ENCODE peak calls at places on chromosomes 6 and 20, in ten cellular contexts. One of them, this sample, is unnamed.

GRCh38 chr6:15663057-15663638 is 320 bp upstream of the DTNBP1 start:
- DNase-seq in AG04450: peak; percentile 11
- DNase-seq in colonic mucosa: no peak
- DNase-seq in endothelial cell of umbilical vein: peak; percentile 79
- DNase-seq in left ventricle myocardium inferior: no peak
- DNase-seq in upper lobe of right lung: no peak
- DNase-seq in esophagus muscularis mucosa: no peak
- DNase-seq in left lung: no peak
- DNase-seq in HFF-Myc: peak; percentile 7
- DNase-seq in psoas muscle: no peak
- DNase-seq in this sample: no peak

GRCh38 chr6:85404497-85405174 is 45.2 kb upstream of the NT5E start:
- DNase-seq in endothelial cell of umbilical vein: peak; percentile 93
- DNase-seq in colonic mucosa: peak; percentile 77
- DNase-seq in psoas muscle: no peak
- DNase-seq in upper lobe of right lung: no peak
- DNase-seq in AG04450: peak; percentile 79
- DNase-seq in left lung: no peak
- DNase-seq in HFF-Myc: peak; percentile 72
- DNase-seq in left ventricle myocardium inferior: no peak
- DNase-seq in esophagus muscularis mucosa: no peak
- DNase-seq in this sample: no peak

GRCh38 chr6:44396968-44397367 is 9.5 kb downstream of the CDC5L start:
- DNase-seq in left lung: no peak
- DNase-seq in HFF-Myc: no peak
- DNase-seq in psoas muscle: no peak
- DNase-seq in colonic mucosa: no peak
- DNase-seq in left ventricle myocardium inferior: no peak
- DNase-seq in AG04450: no peak
- DNase-seq in upper lobe of right lung: no peak
- DNase-seq in endothelial cell of umbilical vein: no peak
- DNase-seq in esophagus muscularis mucosa: no peak
- DNase-seq in this sample: no peak

GRCh38 chr6:15023448-15023847 is 222.4 kb upstream of the JARID2 start:
- DNase-seq in AG04450: no peak
- DNase-seq in endothelial cell of umbilical vein: no peak
- DNase-seq in colonic mucosa: no peak
- DNase-seq in HFF-Myc: no peak
- DNase-seq in psoas muscle: no peak
- DNase-seq in left ventricle myocardium inferior: no peak
- DNase-seq in esophagus muscularis mucosa: no peak
- DNase-seq in upper lobe of right lung: no peak
- DNase-seq in left lung: no peak
- DNase-seq in this sample: no peak

GRCh38 chr20:24446811-24447210 is 22.6 kb upstream of the SYNDIG1 start:
- DNase-seq in left ventricle myocardium inferior: no peak
- DNase-seq in esophagus muscularis mucosa: no peak
- DNase-seq in psoas muscle: no peak
- DNase-seq in HFF-Myc: no peak
- DNase-seq in colonic mucosa: no peak
- DNase-seq in AG04450: no peak
- DNase-seq in endothelial cell of umbilical vein: no peak
- DNase-seq in upper lobe of right lung: no peak
- DNase-seq in left lung: no peak
- DNase-seq in this sample: no peak

GRCh38 chr6:26355366-26355765 is 9.6 kb upstream of the BTN3A2 start:
- DNase-seq in esophagus muscularis mucosa: no peak
- DNase-seq in left ventricle myocardium inferior: no peak
- DNase-seq in colonic mucosa: no peak
- DNase-seq in upper lobe of right lung: no peak
- DNase-seq in endothelial cell of umbilical vein: no peak
- DNase-seq in HFF-Myc: no peak
- DNase-seq in AG04450: no peak
- DNase-seq in left lung: no peak
- DNase-seq in psoas muscle: no peak
- DNase-seq in this sample: no peak

GRCh38 chr6:127458817-127459216 is 372 bp downstream of the KIAA0408 start:
- DNase-seq in HFF-Myc: no peak
- DNase-seq in left ventricle myocardium inferior: no peak
- DNase-seq in esophagus muscularis mucosa: no peak
- DNase-seq in endothelial cell of umbilical vein: no peak
- DNase-seq in AG04450: no peak
- DNase-seq in colonic mucosa: no peak
- DNase-seq in upper lobe of right lung: no peak
- DNase-seq in left lung: no peak
- DNase-seq in psoas muscle: peak; percentile 34
- DNase-seq in this sample: no peak

GRCh38 chr6:74931567-74931966 is 274.3 kb downstream of the COL12A1 start:
- DNase-seq in endothelial cell of umbilical vein: no peak
- DNase-seq in AG04450: peak; percentile 47
- DNase-seq in upper lobe of right lung: no peak
- DNase-seq in psoas muscle: no peak
- DNase-seq in esophagus muscularis mucosa: no peak
- DNase-seq in left lung: no peak
- DNase-seq in HFF-Myc: peak; percentile 50
- DNase-seq in colonic mucosa: no peak
- DNase-seq in left ventricle myocardium inferior: no peak
- DNase-seq in this sample: no peak

GRCh38 chr6:82072113-82072512 is 175.4 kb downstream of the IBTK start:
- DNase-seq in esophagus muscularis mucosa: no peak
- DNase-seq in left lung: no peak
- DNase-seq in AG04450: no peak
- DNase-seq in HFF-Myc: no peak
- DNase-seq in psoas muscle: no peak
- DNase-seq in upper lobe of right lung: no peak
- DNase-seq in left ventricle myocardium inferior: no peak
- DNase-seq in colonic mucosa: no peak
- DNase-seq in endothelial cell of umbilical vein: no peak
- DNase-seq in this sample: no peak

GRCh38 chr6:42405025-42405424 is 46.7 kb downstream of the TRERF1 start:
- DNase-seq in colonic mucosa: no peak
- DNase-seq in left lung: no peak
- DNase-seq in psoas muscle: no peak
- DNase-seq in left ventricle myocardium inferior: no peak
- DNase-seq in upper lobe of right lung: no peak
- DNase-seq in esophagus muscularis mucosa: no peak
- DNase-seq in HFF-Myc: peak; percentile 26
- DNase-seq in AG04450: peak; percentile 49
- DNase-seq in endothelial cell of umbilical vein: no peak
- DNase-seq in this sample: no peak

GRCh38 chr6:139777202-139777970 is 402.9 kb upstream of the CITED2 start:
- DNase-seq in left ventricle myocardium inferior: no peak
- DNase-seq in endothelial cell of umbilical vein: no peak
- DNase-seq in HFF-Myc: no peak
- DNase-seq in colonic mucosa: no peak
- DNase-seq in upper lobe of right lung: no peak
- DNase-seq in AG04450: no peak
- DNase-seq in left lung: no peak
- DNase-seq in psoas muscle: no peak
- DNase-seq in esophagus muscularis mucosa: no peak
- DNase-seq in this sample: no peak

GRCh38 chr6:167290786-167291622 is at the start of gene UNC93A:
- DNase-seq in upper lobe of right lung: no peak
- DNase-seq in endothelial cell of umbilical vein: no peak
- DNase-seq in left lung: no peak
- DNase-seq in HFF-Myc: no peak
- DNase-seq in psoas muscle: no peak
- DNase-seq in AG04450: no peak
- DNase-seq in esophagus muscularis mucosa: no peak
- DNase-seq in left ventricle myocardium inferior: no peak
- DNase-seq in colonic mucosa: no peak
- DNase-seq in this sample: no peak

GRCh38 chr6:4320860-4321259 is 185.5 kb upstream of the ECI2 start:
- DNase-seq in esophagus muscularis mucosa: no peak
- DNase-seq in upper lobe of right lung: no peak
- DNase-seq in endothelial cell of umbilical vein: peak; percentile 90
- DNase-seq in left ventricle myocardium inferior: no peak
- DNase-seq in left lung: no peak
- DNase-seq in HFF-Myc: peak; percentile 77
- DNase-seq in colonic mucosa: no peak
- DNase-seq in AG04450: peak; percentile 65
- DNase-seq in psoas muscle: no peak
- DNase-seq in this sample: no peak

GRCh38 chr6:90406957-90407356 is 110.3 kb upstream of the BACH2 start:
- DNase-seq in upper lobe of right lung: no peak
- DNase-seq in esophagus muscularis mucosa: no peak
- DNase-seq in colonic mucosa: no peak
- DNase-seq in psoas muscle: no peak
- DNase-seq in endothelial cell of umbilical vein: no peak
- DNase-seq in AG04450: no peak
- DNase-seq in HFF-Myc: no peak
- DNase-seq in left lung: no peak
- DNase-seq in left ventricle myocardium inferior: no peak
- DNase-seq in this sample: no peak

GRCh38 chr6:150211700-150212615 is 69.1 kb downstream of the PPP1R14C start:
- DNase-seq in psoas muscle: no peak
- DNase-seq in left lung: no peak
- DNase-seq in AG04450: no peak
- DNase-seq in HFF-Myc: peak; percentile 67
- DNase-seq in endothelial cell of umbilical vein: no peak
- DNase-seq in left ventricle myocardium inferior: no peak
- DNase-seq in esophagus muscularis mucosa: no peak
- DNase-seq in colonic mucosa: no peak
- DNase-seq in upper lobe of right lung: no peak
- DNase-seq in this sample: no peak

DNA sequence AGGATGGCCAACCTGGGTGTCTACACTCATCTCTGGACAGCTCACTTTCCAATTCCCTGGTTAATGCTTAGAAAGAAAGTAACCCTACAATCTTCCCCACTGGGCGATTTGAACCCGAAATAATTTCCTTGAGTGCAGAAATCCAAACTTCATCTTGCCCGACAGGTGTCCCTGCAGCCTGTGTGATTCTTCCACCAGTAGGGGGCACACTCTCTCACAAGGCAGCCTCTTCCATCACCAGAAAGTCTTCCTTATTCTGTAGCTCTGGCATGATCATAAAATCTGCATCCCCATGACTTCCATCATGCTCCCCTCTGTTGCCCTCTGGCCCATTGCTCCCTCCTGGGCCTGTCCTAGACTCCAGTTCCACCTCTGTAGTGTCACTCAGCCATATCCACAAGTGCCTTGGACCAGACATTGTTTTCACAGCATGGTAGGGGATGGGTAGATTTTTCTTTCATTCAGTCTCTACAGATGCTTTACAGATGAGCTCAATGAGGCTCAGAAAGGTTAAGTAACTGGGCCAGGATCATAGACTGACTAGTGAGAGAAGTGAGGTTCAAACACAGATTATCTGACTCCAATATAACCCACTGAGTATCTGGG is 170.4 kb upstream of the SPTLC3 start:
- DNase-seq in upper lobe of right lung: no peak
- DNase-seq in colonic mucosa: no peak
- DNase-seq in left ventricle myocardium inferior: no peak
- DNase-seq in AG04450: no peak
- DNase-seq in left lung: no peak
- DNase-seq in psoas muscle: no peak
- DNase-seq in HFF-Myc: no peak
- DNase-seq in esophagus muscularis mucosa: no peak
- DNase-seq in endothelial cell of umbilical vein: no peak
- DNase-seq in this sample: no peak
- TF ChIP-seq CTCF in upper lobe of right lung: peak; percentile 8
- TF ChIP-seq CTCF in colonic mucosa: no peak
- TF ChIP-seq CTCF in left ventricle myocardium inferior: peak; percentile 29
- TF ChIP-seq CTCF in AG04450: peak; percentile 6
- TF ChIP-seq CTCF in left lung: peak; percentile 20
- TF ChIP-seq CTCF in psoas muscle: no peak
- TF ChIP-seq CTCF in HFF-Myc: peak; percentile 9
- TF ChIP-seq CTCF in esophagus muscularis mucosa: peak; percentile 4
- TF ChIP-seq CTCF in endothelial cell of umbilical vein: no peak
- TF ChIP-seq CTCF in this sample: peak; percentile 40

GRCh38 chr20:37560629-37561028 is 33.0 kb upstream of the BLCAP start:
- DNase-seq in endothelial cell of umbilical vein: no peak
- DNase-seq in AG04450: no peak
- DNase-seq in HFF-Myc: no peak
- DNase-seq in left lung: no peak
- DNase-seq in colonic mucosa: no peak
- DNase-seq in psoas muscle: no peak
- DNase-seq in esophagus muscularis mucosa: no peak
- DNase-seq in upper lobe of right lung: no peak
- DNase-seq in left ventricle myocardium inferior: no peak
- DNase-seq in this sample: no peak
- TF ChIP-seq CTCF in endothelial cell of umbilical vein: no peak
- TF ChIP-seq CTCF in AG04450: no peak
- TF ChIP-seq CTCF in HFF-Myc: no peak
- TF ChIP-seq CTCF in left lung: no peak
- TF ChIP-seq CTCF in colonic mucosa: no peak
- TF ChIP-seq CTCF in psoas muscle: no peak
- TF ChIP-seq CTCF in esophagus muscularis mucosa: no peak
- TF ChIP-seq CTCF in upper lobe of right lung: no peak
- TF ChIP-seq CTCF in left ventricle myocardium inferior: no peak
- TF ChIP-seq CTCF in this sample: no peak

GRCh38 chr6:137044366-137045220 is at the start of gene IL20RA:
- DNase-seq in esophagus muscularis mucosa: no peak
- DNase-seq in endothelial cell of umbilical vein: no peak
- DNase-seq in psoas muscle: peak; percentile 46
- DNase-seq in AG04450: no peak
- DNase-seq in HFF-Myc: no peak
- DNase-seq in upper lobe of right lung: peak; percentile 86
- DNase-seq in left lung: peak; percentile 83
- DNase-seq in left ventricle myocardium inferior: peak; percentile 20
- DNase-seq in colonic mucosa: no peak
- DNase-seq in this sample: peak; percentile 1
- TF ChIP-seq CTCF in esophagus muscularis mucosa: no peak
- TF ChIP-seq CTCF in endothelial cell of umbilical vein: no peak
- TF ChIP-seq CTCF in psoas muscle: no peak
- TF ChIP-seq CTCF in AG04450: no peak
- TF ChIP-seq CTCF in HFF-Myc: no peak
- TF ChIP-seq CTCF in upper lobe of right lung: no peak
- TF ChIP-seq CTCF in left lung: no peak
- TF ChIP-seq CTCF in left ventricle myocardium inferior: no peak
- TF ChIP-seq CTCF in colonic mucosa: no peak
- TF ChIP-seq CTCF in this sample: no peak

GRCh38 chr6:115811511-115811910 is 249.2 kb downstream of the FRK start:
- DNase-seq in left lung: no peak
- DNase-seq in endothelial cell of umbilical vein: no peak
- DNase-seq in esophagus muscularis mucosa: no peak
- DNase-seq in left ventricle myocardium inferior: no peak
- DNase-seq in AG04450: no peak
- DNase-seq in psoas muscle: no peak
- DNase-seq in upper lobe of right lung: no peak
- DNase-seq in HFF-Myc: no peak
- DNase-seq in colonic mucosa: no peak
- DNase-seq in this sample: no peak

GRCh38 chr6:115819506-115819905 is 241.2 kb downstream of the FRK start:
- DNase-seq in left ventricle myocardium inferior: no peak
- DNase-seq in AG04450: no peak
- DNase-seq in endothelial cell of umbilical vein: no peak
- DNase-seq in HFF-Myc: no peak
- DNase-seq in psoas muscle: no peak
- DNase-seq in esophagus muscularis mucosa: no peak
- DNase-seq in colonic mucosa: no peak
- DNase-seq in left lung: no peak
- DNase-seq in upper lobe of right lung: no peak
- DNase-seq in this sample: no peak

GRCh38 chr6:115814907-115815306 is 245.8 kb downstream of the FRK start:
- DNase-seq in colonic mucosa: no peak
- DNase-seq in left lung: no peak
- DNase-seq in AG04450: no peak
- DNase-seq in upper lobe of right lung: no peak
- DNase-seq in HFF-Myc: no peak
- DNase-seq in esophagus muscularis mucosa: no peak
- DNase-seq in endothelial cell of umbilical vein: no peak
- DNase-seq in left ventricle myocardium inferior: no peak
- DNase-seq in psoas muscle: no peak
- DNase-seq in this sample: no peak
- TF ChIP-seq CTCF in colonic mucosa: no peak
- TF ChIP-seq CTCF in left lung: no peak
- TF ChIP-seq CTCF in AG04450: no peak
- TF ChIP-seq CTCF in upper lobe of right lung: no peak
- TF ChIP-seq CTCF in HFF-Myc: no peak
- TF ChIP-seq CTCF in esophagus muscularis mucosa: no peak
- TF ChIP-seq CTCF in endothelial cell of umbilical vein: no peak
- TF ChIP-seq CTCF in left ventricle myocardium inferior: no peak
- TF ChIP-seq CTCF in psoas muscle: no peak
- TF ChIP-seq CTCF in this sample: no peak